ENCODE peak calls at places on chromosomes 11 and 22, in six cellular contexts. One of them, this sample, is unnamed.

GRCh38 chr22:17106161-17106784 is 14.9 kb downstream of the TMEM121B start:
- DNase-seq in H1: no peak
- DNase-seq in aorta: peak; percentile 73
- DNase-seq in adrenal gland: no peak
- DNase-seq in left ventricle myocardium inferior: no peak
- DNase-seq in mesendoderm: no peak
- DNase-seq in this sample: no peak

GRCh38 chr11:72048718-72049460 is 31.5 kb downstream of the NUMA1 start:
- DNase-seq in H1: no peak
- DNase-seq in aorta: no peak
- DNase-seq in adrenal gland: peak; percentile 65
- DNase-seq in left ventricle myocardium inferior: no peak
- DNase-seq in mesendoderm: peak; percentile 26
- DNase-seq in this sample: no peak

GRCh38 chr11:9691865-9692264 is 28.0 kb downstream of the SWAP70 start:
- DNase-seq in H1: no peak
- DNase-seq in aorta: no peak
- DNase-seq in adrenal gland: no peak
- DNase-seq in left ventricle myocardium inferior: no peak
- DNase-seq in mesendoderm: no peak
- DNase-seq in this sample: peak; percentile 44

GRCh38 chr11:46631676-46632075 is 14.3 kb downstream of the ATG13 start:
- DNase-seq in H1: no peak
- DNase-seq in aorta: no peak
- DNase-seq in adrenal gland: no peak
- DNase-seq in left ventricle myocardium inferior: no peak
- DNase-seq in mesendoderm: no peak
- DNase-seq in this sample: no peak

GRCh38 chr11:17014321-17014773 is at the start of gene PLEKHA7:
- DNase-seq in H1: no peak
- DNase-seq in aorta: no peak
- DNase-seq in adrenal gland: no peak
- DNase-seq in left ventricle myocardium inferior: no peak
- DNase-seq in mesendoderm: no peak
- DNase-seq in this sample: peak; percentile 66

GRCh38 chr22:27896251-27896650 is 22.8 kb downstream of the PITPNB start:
- DNase-seq in H1: no peak
- DNase-seq in aorta: no peak
- DNase-seq in adrenal gland: no peak
- DNase-seq in left ventricle myocardium inferior: peak; percentile 34
- DNase-seq in mesendoderm: no peak
- DNase-seq in this sample: no peak

GRCh38 chr22:30806391-30806861 is 111.8 kb downstream of the OSBP2 start:
- DNase-seq in H1: peak; percentile 52
- DNase-seq in aorta: no peak
- DNase-seq in adrenal gland: no peak
- DNase-seq in left ventricle myocardium inferior: no peak
- DNase-seq in mesendoderm: peak; percentile 85
- DNase-seq in this sample: no peak

GRCh38 chr11:20762112-20762511 is 92.7 kb downstream of the NELL1 start:
- DNase-seq in H1: no peak
- DNase-seq in aorta: no peak
- DNase-seq in adrenal gland: no peak
- DNase-seq in left ventricle myocardium inferior: no peak
- DNase-seq in mesendoderm: no peak
- DNase-seq in this sample: no peak

GRCh38 chr11:2674681-2675131 is 25.1 kb downstream of the KCNQ1OT1 start:
- DNase-seq in H1: no peak
- DNase-seq in aorta: peak; percentile 47
- DNase-seq in adrenal gland: no peak
- DNase-seq in left ventricle myocardium inferior: no peak
- DNase-seq in mesendoderm: no peak
- DNase-seq in this sample: no peak

GRCh38 chr11:102925988-102926387 is 29.5 kb downstream of the MMP13 start:
- DNase-seq in H1: no peak
- DNase-seq in aorta: no peak
- DNase-seq in adrenal gland: no peak
- DNase-seq in left ventricle myocardium inferior: no peak
- DNase-seq in mesendoderm: no peak
- DNase-seq in this sample: peak; percentile 74

GRCh38 chr11:19380375-19380774 is 139.6 kb upstream of the E2F8 start:
- DNase-seq in H1: no peak
- DNase-seq in aorta: no peak
- DNase-seq in adrenal gland: peak; percentile 52
- DNase-seq in left ventricle myocardium inferior: no peak
- DNase-seq in mesendoderm: peak; percentile 14
- DNase-seq in this sample: no peak

GRCh38 chr22:39212721-39213376 is 31.9 kb downstream of the PDGFB start:
- DNase-seq in H1: peak; percentile 52
- DNase-seq in aorta: peak; percentile 59
- DNase-seq in adrenal gland: no peak
- DNase-seq in left ventricle myocardium inferior: no peak
- DNase-seq in mesendoderm: peak; percentile 85
- DNase-seq in this sample: no peak

GRCh38 chr11:82960000-82960778 is 58.7 kb downstream of the DDIAS start:
- DNase-seq in H1: no peak
- DNase-seq in aorta: no peak
- DNase-seq in adrenal gland: no peak
- DNase-seq in left ventricle myocardium inferior: no peak
- DNase-seq in mesendoderm: no peak
- DNase-seq in this sample: peak; percentile 62

GRCh38 chr11:10322401-10322800 is 17.5 kb downstream of the ADM start:
- DNase-seq in H1: no peak
- DNase-seq in aorta: no peak
- DNase-seq in adrenal gland: no peak
- DNase-seq in left ventricle myocardium inferior: no peak
- DNase-seq in mesendoderm: no peak
- DNase-seq in this sample: no peak

GRCh38 chr11:61369372-61370348 is 7.5 kb downstream of the TMEM138 start:
- DNase-seq in H1: no peak
- DNase-seq in aorta: no peak
- DNase-seq in adrenal gland: peak; percentile 97
- DNase-seq in left ventricle myocardium inferior: peak; percentile 57
- DNase-seq in mesendoderm: no peak
- DNase-seq in this sample: no peak

GRCh38 chr11:77968337-77968736 is 26.1 kb downstream of the INTS4 start:
- DNase-seq in H1: no peak
- DNase-seq in aorta: no peak
- DNase-seq in adrenal gland: no peak
- DNase-seq in left ventricle myocardium inferior: no peak
- DNase-seq in mesendoderm: no peak
- DNase-seq in this sample: no peak

GRCh38 chr22:24510694-24511625 is 15.8 kb downstream of the UPB1 start:
- DNase-seq in H1: no peak
- DNase-seq in aorta: no peak
- DNase-seq in adrenal gland: peak; percentile 60
- DNase-seq in left ventricle myocardium inferior: peak; percentile 25
- DNase-seq in mesendoderm: peak; percentile 63
- DNase-seq in this sample: peak; percentile 37

GRCh38 chr11:35142481-35143207 is 3.7 kb downstream of the CD44 start:
- DNase-seq in H1: no peak
- DNase-seq in aorta: no peak
- DNase-seq in adrenal gland: no peak
- DNase-seq in left ventricle myocardium inferior: no peak
- DNase-seq in mesendoderm: no peak
- DNase-seq in this sample: no peak
- H3K4me3 ChIP-seq in H1: no peak overlapping the region
- H3K4me3 ChIP-seq in aorta: no peak overlapping the region
- H3K4me3 ChIP-seq in adrenal gland: no peak overlapping the region
- H3K4me3 ChIP-seq in left ventricle myocardium inferior: no peak overlapping the region
- H3K4me3 ChIP-seq in mesendoderm: no peak overlapping the region
- H3K4me3 ChIP-seq in this sample: no peak overlapping the region

DNA sequence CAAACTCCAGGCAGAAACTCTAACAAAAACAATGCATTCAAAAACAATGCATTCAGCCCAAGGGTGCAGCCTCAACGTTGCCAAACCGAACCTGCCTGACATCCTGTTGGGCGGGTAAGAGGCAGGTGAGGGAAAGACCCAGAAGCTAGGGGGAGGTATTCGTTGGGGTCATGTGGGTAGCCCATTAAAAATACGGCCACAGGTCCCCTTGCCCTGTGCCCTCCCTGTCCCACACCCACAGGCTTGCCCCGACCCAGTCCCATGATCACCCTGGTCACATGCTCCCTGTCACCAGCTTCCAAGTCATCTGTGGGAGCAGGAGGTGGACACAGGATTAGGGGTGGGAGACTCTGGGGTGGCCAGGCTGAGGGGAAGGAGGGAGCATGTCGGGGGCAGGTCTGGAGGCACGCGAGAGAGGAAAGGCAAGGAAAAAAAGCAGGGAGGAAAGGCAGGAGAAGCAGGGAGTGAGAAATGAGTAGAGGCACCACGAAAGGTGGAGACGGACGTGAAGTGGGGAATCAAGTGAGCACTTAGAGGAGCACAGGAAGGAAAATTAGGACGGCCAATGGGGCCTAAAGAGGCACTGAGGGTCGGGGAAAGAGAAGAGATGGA is 683 bp downstream of the PLA2G6 start:
- DNase-seq in H1: no peak
- DNase-seq in aorta: peak; percentile 77
- DNase-seq in adrenal gland: peak; percentile 76
- DNase-seq in left ventricle myocardium inferior: peak; percentile 44
- DNase-seq in mesendoderm: peak; percentile 53
- DNase-seq in this sample: peak; percentile 55
- H3K36me3 ChIP-seq in H1: no peaks in the 10 kb centered on the region
- H3K36me3 ChIP-seq in aorta: no peaks in the 10 kb centered on the region
- H3K36me3 ChIP-seq in adrenal gland: no peaks in the 10 kb centered on the region
- H3K36me3 ChIP-seq in left ventricle myocardium inferior: no peaks in the 10 kb centered on the region
- H3K36me3 ChIP-seq in mesendoderm: no peaks in the 10 kb centered on the region
- H3K36me3 ChIP-seq in this sample: no peaks in the 10 kb centered on the region

GRCh38 chr22:29382575-29383328 is 5.6 kb downstream of the AP1B1 start:
- DNase-seq in H1: no peak
- DNase-seq in aorta: no peak
- DNase-seq in adrenal gland: no peak
- DNase-seq in left ventricle myocardium inferior: no peak
- DNase-seq in mesendoderm: no peak
- DNase-seq in this sample: peak; percentile 94
- H3K4me3 ChIP-seq in H1: no peak overlapping the region
- H3K4me3 ChIP-seq in aorta: no peak overlapping the region
- H3K4me3 ChIP-seq in adrenal gland: no peak overlapping the region
- H3K4me3 ChIP-seq in left ventricle myocardium inferior: no peak overlapping the region
- H3K4me3 ChIP-seq in mesendoderm: no peak overlapping the region
- H3K4me3 ChIP-seq in this sample: no peak overlapping the region

DNA sequence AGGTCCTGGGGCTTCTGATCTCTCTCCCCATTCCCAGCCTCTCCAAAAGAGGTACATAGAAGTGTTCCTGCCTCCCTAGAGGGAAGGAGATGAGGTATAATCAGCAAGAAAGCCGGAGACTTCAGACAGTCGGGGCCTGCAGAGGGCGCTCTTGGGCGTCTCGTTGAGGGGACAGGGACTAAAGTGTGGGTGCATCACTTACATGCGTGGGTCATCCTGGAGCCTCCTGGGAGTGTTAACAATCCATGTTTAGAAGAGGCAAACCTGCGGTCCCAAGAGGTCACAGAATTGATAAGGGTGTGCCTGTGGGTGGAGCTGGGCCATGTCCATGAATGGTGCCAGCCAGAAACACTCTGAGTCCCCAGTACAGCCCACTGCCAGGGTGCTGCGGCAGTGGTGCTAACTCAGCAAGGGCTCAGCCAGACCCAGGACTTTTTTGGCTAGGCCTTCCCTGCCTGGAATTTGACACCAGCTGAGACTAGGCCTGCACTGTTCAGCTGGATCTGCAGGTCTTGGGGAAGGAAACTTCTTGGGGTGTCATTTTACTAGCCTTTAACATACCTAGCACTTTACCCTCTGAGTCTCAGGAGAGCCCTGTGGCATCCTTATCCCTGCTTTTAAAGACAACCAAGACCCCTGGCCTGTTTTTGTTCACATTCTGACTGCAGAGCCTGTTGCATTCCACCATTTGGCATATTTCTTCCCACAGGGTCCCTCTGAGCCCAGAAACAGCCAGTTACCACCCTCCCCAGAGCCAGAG is 5.5 kb downstream of the YDJC start:
- DNase-seq in H1: peak; percentile 91
- DNase-seq in aorta: peak; percentile 83
- DNase-seq in adrenal gland: no peak
- DNase-seq in left ventricle myocardium inferior: peak; percentile 52
- DNase-seq in mesendoderm: peak; percentile 60
- DNase-seq in this sample: no peak
- H3K36me3 ChIP-seq in H1: no peaks in the 10 kb centered on the region
- H3K36me3 ChIP-seq in aorta: no peaks in the 10 kb centered on the region
- H3K36me3 ChIP-seq in adrenal gland: peaks cover 5% of the 10 kb centered on the region
- H3K36me3 ChIP-seq in left ventricle myocardium inferior: no peaks in the 10 kb centered on the region
- H3K36me3 ChIP-seq in mesendoderm: no peaks in the 10 kb centered on the region
- H3K36me3 ChIP-seq in this sample: no peaks in the 10 kb centered on the region

DNA sequence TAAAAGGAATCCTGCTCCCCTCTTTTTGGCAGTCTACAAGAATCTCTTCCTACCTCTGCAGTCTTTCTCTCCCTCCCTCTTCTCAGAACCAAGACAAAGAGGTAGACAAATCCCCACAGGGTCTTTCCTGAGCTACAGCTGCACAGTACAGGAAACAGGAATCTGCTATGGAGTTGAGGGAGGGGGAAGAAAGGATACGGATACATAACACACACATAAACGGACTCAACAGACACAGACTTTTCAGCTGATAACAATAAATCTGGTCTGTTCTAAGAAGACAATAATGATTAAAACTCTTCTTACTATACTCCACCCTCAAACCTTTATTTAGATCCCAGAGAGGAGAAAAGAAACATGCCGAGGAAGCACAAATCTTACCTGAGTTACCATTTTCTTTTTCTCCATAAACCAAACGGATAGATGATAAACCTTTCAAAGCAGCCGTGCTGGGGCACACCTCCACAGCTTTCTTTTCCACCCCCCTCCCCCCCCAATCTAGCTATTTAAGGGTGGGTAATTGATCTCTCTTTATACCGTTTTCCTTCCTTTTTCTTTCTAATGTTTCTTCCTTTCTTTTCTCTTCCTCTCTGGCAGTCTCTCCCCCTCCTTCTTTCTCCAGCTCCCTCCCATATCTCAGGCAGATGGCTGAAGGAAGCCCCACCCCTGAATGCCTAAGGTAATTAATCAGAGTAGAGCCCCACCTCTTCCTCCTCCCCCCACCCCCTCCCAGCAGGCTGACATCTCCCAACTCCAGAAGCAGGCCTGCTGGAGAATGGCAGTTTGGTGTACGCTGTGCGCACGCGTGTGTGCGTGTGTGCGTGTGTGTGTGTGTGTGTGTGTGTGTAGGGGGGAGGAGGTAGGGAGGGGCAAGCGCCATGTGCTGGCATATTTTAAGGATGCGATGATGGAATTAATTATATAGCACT is 122.4 kb downstream of the APOL5 start:
- DNase-seq in H1: peak; percentile 71
- DNase-seq in aorta: peak; percentile 95
- DNase-seq in adrenal gland: peak; percentile 91
- DNase-seq in left ventricle myocardium inferior: peak; percentile 82
- DNase-seq in mesendoderm: peak; percentile 99
- DNase-seq in this sample: peak; percentile 96
- H3K4me3 ChIP-seq in H1: peak overlapping the region; percentile 69
- H3K4me3 ChIP-seq in aorta: peak overlapping the region; percentile 70
- H3K4me3 ChIP-seq in adrenal gland: no peak overlapping the region
- H3K4me3 ChIP-seq in left ventricle myocardium inferior: peak overlapping the region; percentile 64
- H3K4me3 ChIP-seq in mesendoderm: peak overlapping the region; percentile 66
- H3K4me3 ChIP-seq in this sample: peak overlapping the region; percentile 80

This sample was measured in small intestine.